ENCODE peak calls at places on chromosome 15, in seven cellular contexts. One of them, this sample, is unnamed. For H3K79me1, the result is how much of the 10 kb centered on the place peaks cover.

GRCh38 chr15:47718474-47719440 is 1.5 kb downstream of the SEMA6D start:
- DNase-seq in H9: no peak
- DNase-seq in IMR-90: peak
- DNase-seq in H1: peak
- DNase-seq in mesenchymal stem cell: peak
- DNase-seq in neuronal stem cell: no peak
- DNase-seq in mesendoderm: no peak
- DNase-seq in this sample: no peak

GRCh38 chr15:68271854-68272471 is 5.6 kb upstream of the FEM1B start:
- DNase-seq in mesenchymal stem cell: peak
- DNase-seq in H1: no peak
- DNase-seq in H9: peak
- DNase-seq in IMR-90: peak
- DNase-seq in neuronal stem cell: no peak
- DNase-seq in mesendoderm: peak
- DNase-seq in this sample: peak

GRCh38 chr15:76196286-76196948 is 114.9 kb downstream of the ETFA start:
- DNase-seq in mesendoderm: peak
- DNase-seq in IMR-90: peak
- DNase-seq in mesenchymal stem cell: peak
- DNase-seq in neuronal stem cell: no peak
- DNase-seq in H1: no peak
- DNase-seq in H9: no peak
- DNase-seq in this sample: no peak

GRCh38 chr15:74641151-74641550 is 25.5 kb downstream of the CLK3 start:
- DNase-seq in mesenchymal stem cell: no peak
- DNase-seq in H9: no peak
- DNase-seq in mesendoderm: no peak
- DNase-seq in neuronal stem cell: no peak
- DNase-seq in H1: no peak
- DNase-seq in IMR-90: no peak
- DNase-seq in this sample: no peak

GRCh38 chr15:58889363-58889762 is 44.1 kb downstream of the SLTM start:
- DNase-seq in H1: no peak
- DNase-seq in H9: no peak
- DNase-seq in mesendoderm: no peak
- DNase-seq in mesenchymal stem cell: no peak
- DNase-seq in neuronal stem cell: no peak
- DNase-seq in IMR-90: no peak
- DNase-seq in this sample: no peak

GRCh38 chr15:42727740-42728355 is 9.1 kb downstream of the CDAN1 start:
- DNase-seq in H9: no peak
- DNase-seq in neuronal stem cell: no peak
- DNase-seq in IMR-90: no peak
- DNase-seq in H1: peak
- DNase-seq in mesendoderm: no peak
- DNase-seq in mesenchymal stem cell: no peak
- DNase-seq in this sample: no peak

GRCh38 chr15:87736401-87736800 is 520.1 kb downstream of the NTRK3 start:
- DNase-seq in neuronal stem cell: no peak
- DNase-seq in IMR-90: peak
- DNase-seq in H1: no peak
- DNase-seq in mesenchymal stem cell: no peak
- DNase-seq in mesendoderm: no peak
- DNase-seq in H9: no peak
- DNase-seq in this sample: no peak

GRCh38 chr15:74669627-74670026 is 26.2 kb downstream of the EDC3 start:
- DNase-seq in mesenchymal stem cell: no peak
- DNase-seq in neuronal stem cell: no peak
- DNase-seq in IMR-90: no peak
- DNase-seq in H9: no peak
- DNase-seq in H1: no peak
- DNase-seq in mesendoderm: no peak
- DNase-seq in this sample: no peak

GRCh38 chr15:101303408-101303807 is 8.4 kb upstream of the SNRPA1 start:
- DNase-seq in H9: no peak
- DNase-seq in IMR-90: no peak
- DNase-seq in H1: peak
- DNase-seq in mesenchymal stem cell: no peak
- DNase-seq in mesendoderm: no peak
- DNase-seq in neuronal stem cell: no peak
- DNase-seq in this sample: no peak
- H3K4me2 ChIP-seq in H9: no peak
- H3K4me2 ChIP-seq in IMR-90: no peak
- H3K4me2 ChIP-seq in H1: no peak
- H3K4me2 ChIP-seq in mesenchymal stem cell: no peak
- H3K4me2 ChIP-seq in mesendoderm: no peak
- H3K4me2 ChIP-seq in neuronal stem cell: no peak
- H3K4me2 ChIP-seq in this sample: no peak

DNA sequence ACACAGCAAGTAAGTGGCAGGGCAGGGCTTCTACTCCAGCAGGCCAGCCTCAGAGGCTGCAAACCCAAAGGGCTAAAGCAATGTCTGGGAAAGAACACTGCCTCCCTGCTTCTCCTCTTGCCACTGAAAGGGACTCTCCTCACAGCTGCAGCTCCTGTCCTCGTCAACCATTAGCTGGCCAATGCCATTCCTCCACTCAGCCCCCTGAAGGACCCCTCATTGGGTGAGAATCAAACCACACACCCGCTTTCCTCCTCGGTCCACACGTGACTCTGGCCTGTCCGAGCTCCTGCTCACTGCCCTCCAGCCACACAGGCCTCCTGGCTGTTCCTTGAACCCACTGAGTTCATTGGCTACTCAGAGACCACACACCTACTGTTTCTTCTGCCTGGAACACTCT is 253.7 kb upstream of the TLE3 start:
- DNase-seq in H9: no peak
- DNase-seq in H1: no peak
- DNase-seq in IMR-90: no peak
- DNase-seq in mesendoderm: no peak
- DNase-seq in mesenchymal stem cell: no peak
- DNase-seq in neuronal stem cell: no peak
- DNase-seq in this sample: no peak
- H3K79me1 ChIP-seq in H9: under half
- H3K79me1 ChIP-seq in H1: under half
- H3K79me1 ChIP-seq in IMR-90: under half
- H3K79me1 ChIP-seq in mesendoderm: under half
- H3K79me1 ChIP-seq in mesenchymal stem cell: under half
- H3K79me1 ChIP-seq in neuronal stem cell: under half
- H3K79me1 ChIP-seq in this sample: under half

GRCh38 chr15:91135201-91136130 is 35.4 kb downstream of the SV2B start:
- DNase-seq in H1: no peak
- DNase-seq in IMR-90: no peak
- DNase-seq in neuronal stem cell: no peak
- DNase-seq in mesendoderm: no peak
- DNase-seq in H9: no peak
- DNase-seq in mesenchymal stem cell: no peak
- DNase-seq in this sample: no peak
- H3K4me2 ChIP-seq in H1: no peak
- H3K4me2 ChIP-seq in IMR-90: no peak
- H3K4me2 ChIP-seq in neuronal stem cell: no peak
- H3K4me2 ChIP-seq in mesendoderm: no peak
- H3K4me2 ChIP-seq in H9: no peak
- H3K4me2 ChIP-seq in mesenchymal stem cell: no peak
- H3K4me2 ChIP-seq in this sample: no peak

GRCh38 chr15:31307270-31308184 is 19.1 kb upstream of the KLF13 start:
- DNase-seq in mesenchymal stem cell: no peak
- DNase-seq in H9: no peak
- DNase-seq in neuronal stem cell: no peak
- DNase-seq in IMR-90: no peak
- DNase-seq in H1: peak
- DNase-seq in mesendoderm: no peak
- DNase-seq in this sample: no peak
- H3K79me1 ChIP-seq in mesenchymal stem cell: under half
- H3K79me1 ChIP-seq in H9: under half
- H3K79me1 ChIP-seq in neuronal stem cell: under half
- H3K79me1 ChIP-seq in IMR-90: under half
- H3K79me1 ChIP-seq in H1: under half
- H3K79me1 ChIP-seq in mesendoderm: under half
- H3K79me1 ChIP-seq in this sample: under half

GRCh38 chr15:77975332-77976119 is 102.0 kb downstream of the TBC1D2B start:
- DNase-seq in mesendoderm: no peak
- DNase-seq in H1: peak
- DNase-seq in neuronal stem cell: no peak
- DNase-seq in mesenchymal stem cell: peak
- DNase-seq in H9: no peak
- DNase-seq in IMR-90: no peak
- DNase-seq in this sample: no peak

GRCh38 chr15:77974416-77975331 is 102.8 kb downstream of the TBC1D2B start:
- DNase-seq in H9: no peak
- DNase-seq in mesenchymal stem cell: no peak
- DNase-seq in H1: peak
- DNase-seq in neuronal stem cell: no peak
- DNase-seq in IMR-90: no peak
- DNase-seq in mesendoderm: no peak
- DNase-seq in this sample: no peak

GRCh38 chr15:77969055-77969454 is 108.5 kb downstream of the TBC1D2B start:
- DNase-seq in H1: no peak
- DNase-seq in neuronal stem cell: no peak
- DNase-seq in H9: no peak
- DNase-seq in mesenchymal stem cell: no peak
- DNase-seq in mesendoderm: no peak
- DNase-seq in IMR-90: no peak
- DNase-seq in this sample: no peak

DNA sequence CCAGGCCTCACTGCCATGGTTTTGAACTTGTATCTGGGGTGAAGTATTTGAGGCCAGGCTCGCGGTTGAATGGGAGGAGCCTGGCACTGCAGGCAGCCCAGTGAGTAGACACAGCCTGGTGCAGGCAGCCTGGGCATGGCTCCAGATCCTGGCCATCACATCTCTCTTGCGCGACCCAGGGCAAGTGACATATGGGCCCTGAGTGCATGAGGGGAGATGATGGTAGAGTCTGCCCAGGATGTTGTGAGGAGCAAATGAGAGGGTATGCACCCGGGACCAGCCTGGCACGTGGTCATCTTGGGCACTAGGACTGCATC is 103.5 kb downstream of the TBC1D2B start:
- DNase-seq in H9: no peak
- DNase-seq in mesenchymal stem cell: peak
- DNase-seq in neuronal stem cell: no peak
- DNase-seq in H1: peak
- DNase-seq in mesendoderm: no peak
- DNase-seq in IMR-90: peak
- DNase-seq in this sample: no peak
- H3K4me2 ChIP-seq in H9: no peak
- H3K4me2 ChIP-seq in mesenchymal stem cell: no peak
- H3K4me2 ChIP-seq in neuronal stem cell: no peak
- H3K4me2 ChIP-seq in H1: no peak
- H3K4me2 ChIP-seq in mesendoderm: no peak
- H3K4me2 ChIP-seq in IMR-90: no peak
- H3K4me2 ChIP-seq in this sample: no peak

This sample was measured in trophoblast cell.